ENCODE peak calls at places on chromosomes 11 and 22, in six cellular contexts. X, Z, B, I, L and K are unnamed samples.

GRCh38 chr11:62547691-62548281 is 1.2 kb upstream of the AHNAK start:
- DNase-seq in X (no peak), Z (peak), B (no peak), I (no peak), L (peak), K (no peak)

GRCh38 chr11:26247340-26247739 is 84.6 kb upstream of the ANO3 start:
- DNase-seq in X (peak), Z (no peak), B (no peak), I (peak), L (no peak), K (no peak)

GRCh38 chr11:122697636-122698167 is 42.2 kb downstream of the UBASH3B start:
- DNase-seq in X (no peak), Z (no peak), B (no peak), I (no peak), L (peak), K (no peak)

GRCh38 chr11:17642980-17643379 is 76.4 kb upstream of the MYOD1 start:
- DNase-seq in X (no peak), Z (no peak), B (no peak), I (no peak), L (no peak), K (no peak)

GRCh38 chr11:93329936-93330445 is 551 bp upstream of the DEUP1 start:
- DNase-seq in X (no peak), Z (peak), B (no peak), I (no peak), L (no peak), K (no peak)

GRCh38 chr11:114889464-114890065 is 211.2 kb downstream of the NXPE2 start:
- DNase-seq in X (no peak), Z (peak), B (no peak), I (no peak), L (no peak), K (no peak)

GRCh38 chr22:44268431-44269116 is 44.2 kb downstream of the SHISAL1 start:
- DNase-seq in X (no peak), Z (no peak), B (no peak), I (no peak), L (no peak), K (no peak)

GRCh38 chr22:32083814-32084213 is 40.8 kb downstream of the SLC5A1 start:
- DNase-seq in X (no peak), Z (no peak), B (no peak), I (no peak), L (no peak), K (no peak)

GRCh38 chr11:1777737-1778136 is 14.0 kb upstream of the CTSD start:
- DNase-seq in X (no peak), Z (no peak), B (no peak), I (no peak), L (no peak), K (no peak)

GRCh38 chr11:3197878-3198528 is 20.6 kb downstream of the MRGPRG start:
- DNase-seq in X (no peak), Z (no peak), B (peak), I (no peak), L (no peak), K (no peak)

GRCh38 chr11:95790933-95791247 is 592 bp downstream of the CEP57 start:
- DNase-seq in X (peak), Z (peak), B (peak), I (no peak), L (peak), K (no peak)

GRCh38 chr22:44348963-44349950 is 36.5 kb upstream of the SHISAL1 start:
- DNase-seq in X (no peak), Z (no peak), B (no peak), I (no peak), L (no peak), K (no peak)

GRCh38 chr11:110447897-110448522 is 18.3 kb downstream of the FDX1 start:
- DNase-seq in X (no peak), Z (no peak), B (no peak), I (no peak), L (no peak), K (peak)

GRCh38 chr11:62273284-62273683 is 3.3 kb downstream of the SCGB2A2 start:
- DNase-seq in X (no peak), Z (no peak), B (no peak), I (no peak), L (no peak), K (no peak)

GRCh38 chr22:42039271-42039670 is 31.3 kb downstream of the NAGA start:
- DNase-seq in X (no peak), Z (no peak), B (no peak), I (no peak), L (no peak), K (no peak)

GRCh38 chr11:63687845-63688244 is 6.5 kb downstream of the RTN3 start:
- DNase-seq in X (no peak), Z (no peak), B (no peak), I (no peak), L (no peak), K (no peak)

GRCh38 chr11:22539851-22540376 is 85.7 kb downstream of the FANCF start:
- DNase-seq in X (no peak), Z (peak), B (no peak), I (no peak), L (peak), K (no peak)

GRCh38 chr11:65615950-65616574 is 486 bp downstream of the PCNX3 start:
- DNase-seq in X (no peak), Z (peak), B (no peak), I (no peak), L (no peak), K (no peak)

GRCh38 chr11:69359735-69360470 is 65.9 kb downstream of the MYEOV start:
- DNase-seq in X (no peak), Z (no peak), B (no peak), I (no peak), L (peak), K (no peak)

GRCh38 chr11:65636108-65636809 is 1.6 kb upstream of the SIPA1 start:
- DNase-seq in X (no peak), Z (no peak), B (no peak), I (no peak), L (no peak), K (no peak)